ENCODE peak calls at places on chromosomes 1 and 21, in five cellular contexts. G is K562, H is GM12878, X is HCT116, C is NT2/D1. V is an unnamed sample.

GRCh38 chr1:36257375-36257767 is 33.1 kb downstream of the THRAP3 start:
- DNase-seq in G (peak), H (no peak), X (no peak), C (no peak), V (peak)

GRCh38 chr1:204545202-204545601 is 29.0 kb downstream of the MDM4 start:
- DNase-seq in G (no peak), H (no peak), X (no peak), C (no peak), V (no peak)

GRCh38 chr1:150961756-150962155 is 12.9 kb downstream of the CERS2 start:
- DNase-seq in G (no peak), H (no peak), X (no peak), C (no peak), V (no peak)

GRCh38 chr1:117633068-117633345 is 27.2 kb downstream of the TENT5C start:
- DNase-seq in G (no peak), H (no peak), X (no peak), C (no peak), V (no peak)

GRCh38 chr1:30413111-30413440 is 310.3 kb downstream of the MATN1 start:
- DNase-seq in G (no peak), H (no peak), X (no peak), C (no peak), V (no peak)

GRCh38 chr21:43764576-43765495 is 11.3 kb downstream of the CSTB start:
- DNase-seq in G (no peak), H (no peak), X (no peak), C (no peak), V (no peak)

GRCh38 chr1:197423006-197423405 is 155.0 kb downstream of the CRB1 start:
- DNase-seq in G (no peak), H (no peak), X (no peak), C (no peak), V (no peak)

GRCh38 chr1:226004396-226004795 is 5.3 kb upstream of the SDE2 start:
- DNase-seq in G (no peak), H (no peak), X (no peak), C (no peak), V (no peak)

GRCh38 chr1:59422921-59423575 is 126.2 kb downstream of the FGGY start:
- DNase-seq in G (no peak), H (no peak), X (no peak), C (no peak), V (peak)

GRCh38 chr1:184804220-184804619 is 49.6 kb upstream of the EDEM3 start:
- DNase-seq in G (no peak), H (no peak), X (no peak), C (no peak), V (no peak)

GRCh38 chr1:222880586-222880985 is 65.7 kb downstream of the DISP1 start:
- DNase-seq in G (no peak), H (no peak), X (peak), C (no peak), V (no peak)

GRCh38 chr1:158067651-158068050 is 74.2 kb downstream of the KIRREL1 start:
- DNase-seq in G (no peak), H (no peak), X (no peak), C (no peak), V (no peak)

GRCh38 chr1:202562443-202563060 is 147.7 kb downstream of the SYT2 start:
- DNase-seq in G (no peak), H (no peak), X (no peak), C (no peak), V (no peak)

GRCh38 chr1:33791251-33791650 is 72.6 kb upstream of the HMGB4 start:
- DNase-seq in G (no peak), H (no peak), X (no peak), C (no peak), V (no peak)

GRCh38 chr1:27349784-27350672 is 8.2 kb downstream of the SYTL1 start:
- DNase-seq in G (no peak), H (no peak), X (no peak), C (no peak), V (no peak)

GRCh38 chr1:82143108-82143833 is 342.5 kb downstream of the ADGRL2 start:
- DNase-seq in G (no peak), H (no peak), X (no peak), C (no peak), V (no peak)

GRCh38 chr1:162997499-162998285 is 71.5 kb upstream of the RGS4 start:
- DNase-seq in G (no peak), H (no peak), X (no peak), C (no peak), V (no peak)

GRCh38 chr1:41496080-41497055 is 11.9 kb upstream of the EDN2 start:
- DNase-seq in G (peak), H (no peak), X (peak), C (peak), V (peak)

GRCh38 chr21:28439246-28439645 is 553.4 kb downstream of the LTN1 start:
- DNase-seq in G (no peak), H (no peak), X (no peak), C (no peak), V (no peak)

GRCh38 chr1:974687-975328 is 7.1 kb downstream of the PERM1 start:
- DNase-seq in G (no peak), H (no peak), X (no peak), C (no peak), V (no peak)

GRCh38 chr1:182662121-182662890 is 22.1 kb downstream of the RGS8 start:
- DNase-seq in G (no peak), H (no peak), X (no peak), C (peak), V (no peak)
- TF ChIP-seq YY1 in G (no peak), H (no peak), X (no peak), C (peak), V (no peak)

GRCh38 chr1:22143065-22143514 is at the start of gene WNT4:
- DNase-seq in G (peak), H (no peak), X (no peak), C (no peak), V (no peak)
- TF ChIP-seq YY1 in G (no peak), H (no peak), X (no peak), C (no peak), V (no peak)

DNA sequence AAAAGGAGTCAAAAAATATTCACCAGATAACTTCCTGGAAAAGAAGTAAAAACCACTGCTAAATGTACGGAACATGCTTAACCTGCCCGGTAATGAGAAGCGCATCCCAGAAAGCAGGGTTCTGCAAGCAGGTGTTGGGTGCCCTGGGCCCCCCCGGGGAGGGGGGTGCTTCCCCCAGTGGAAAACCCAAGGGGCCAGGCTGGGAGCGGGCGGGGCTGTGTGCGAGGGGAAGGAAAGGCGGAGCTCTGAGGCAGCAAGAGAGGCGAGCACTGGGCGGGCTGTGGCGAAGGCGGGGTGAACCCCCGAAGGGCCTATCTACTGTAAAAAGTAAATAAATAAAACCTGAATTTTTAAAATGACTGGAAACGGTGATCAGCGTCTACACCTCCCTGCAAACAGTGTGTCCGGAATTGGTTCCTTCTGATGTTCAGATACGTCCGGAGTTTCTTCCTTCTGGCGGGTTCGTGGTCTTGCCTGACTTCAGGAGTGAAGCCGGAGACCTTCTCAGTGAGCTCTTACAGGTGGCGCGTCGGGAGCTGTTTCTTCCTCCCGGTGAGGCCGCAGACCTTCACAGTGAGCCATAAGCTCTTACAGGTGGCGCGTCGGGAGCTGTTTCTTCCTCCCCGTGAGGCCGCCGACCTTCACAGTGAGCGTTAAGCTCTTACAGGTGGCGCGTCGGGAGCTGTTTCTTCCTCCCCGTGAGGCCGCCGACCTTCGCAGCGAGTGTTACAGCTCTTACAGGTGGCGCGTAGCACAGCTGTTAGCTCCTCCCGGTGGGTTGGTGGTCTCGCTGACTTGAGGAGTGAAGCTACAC is 13.4 kb downstream of the FTCD start:
- DNase-seq in G (no peak), H (no peak), X (no peak), C (no peak), V (no peak)
- TF ChIP-seq YY1 in G (no peak), H (no peak), X (no peak), C (no peak), V (no peak)

GRCh38 chr1:238955934-238956333 is 430.4 kb upstream of the CHRM3 start:
- DNase-seq in G (no peak), H (no peak), X (no peak), C (no peak), V (no peak)
- TF ChIP-seq YY1 in G (no peak), H (no peak), X (no peak), C (no peak), V (no peak)

GRCh38 chr1:39995973-39996393 is 41.0 kb downstream of the MFSD2A start:
- DNase-seq in G (no peak), H (peak), X (no peak), C (no peak), V (no peak)
- TF ChIP-seq YY1 in G (no peak), H (no peak), X (no peak), C (no peak), V (no peak)

GRCh38 chr1:112465122-112465521 is 43.6 kb upstream of the WNT2B start:
- DNase-seq in G (no peak), H (no peak), X (no peak), C (no peak), V (no peak)
- TF ChIP-seq YY1 in G (no peak), H (no peak), X (no peak), C (no peak), V (no peak)

GRCh38 chr1:53966794-53967193 is 20.6 kb downstream of the LRRC42 start:
- DNase-seq in G (no peak), H (no peak), X (no peak), C (no peak), V (peak)

GRCh38 chr1:53968125-53968513 is 22.0 kb downstream of the LRRC42 start:
- DNase-seq in G (no peak), H (no peak), X (no peak), C (no peak), V (peak)

GRCh38 chr1:53975861-53976260 is 29.7 kb downstream of the LRRC42 start:
- DNase-seq in G (no peak), H (no peak), X (no peak), C (no peak), V (no peak)

GRCh38 chr1:53967409-53968124 is 21.4 kb downstream of the LRRC42 start:
- DNase-seq in G (no peak), H (no peak), X (no peak), C (no peak), V (peak)

DNA sequence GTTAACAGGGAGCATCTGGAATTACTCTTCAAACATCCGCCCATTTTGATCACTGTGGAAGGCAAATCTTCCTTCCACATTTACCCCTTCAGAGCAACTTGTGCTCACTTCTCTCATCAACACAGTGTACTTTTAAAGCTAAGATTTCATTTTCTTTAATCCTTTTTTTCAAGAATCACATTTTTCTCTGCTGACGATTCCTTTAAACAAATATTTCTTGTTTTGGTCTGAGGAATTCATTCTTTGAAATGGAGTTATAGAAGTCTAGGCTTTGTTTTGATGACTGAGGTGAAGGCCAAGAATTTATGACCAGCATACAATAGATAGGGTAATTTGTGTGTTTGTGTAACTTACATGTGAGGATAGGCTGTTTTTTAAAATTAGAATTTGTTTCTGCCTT is 25.6 kb downstream of the LRRC42 start:
- DNase-seq in G (no peak), H (no peak), X (no peak), C (no peak), V (no peak)
- TF ChIP-seq YY1 in G (no peak), H (no peak), X (no peak), C (no peak), V (no peak)

GRCh38 chr1:10903826-10904225 is 107.4 kb upstream of the CASZ1 start:
- DNase-seq in G (no peak), H (no peak), X (no peak), C (no peak), V (no peak)
- TF ChIP-seq YY1 in G (no peak), H (no peak), X (no peak), C (no peak), V (no peak)

DNA sequence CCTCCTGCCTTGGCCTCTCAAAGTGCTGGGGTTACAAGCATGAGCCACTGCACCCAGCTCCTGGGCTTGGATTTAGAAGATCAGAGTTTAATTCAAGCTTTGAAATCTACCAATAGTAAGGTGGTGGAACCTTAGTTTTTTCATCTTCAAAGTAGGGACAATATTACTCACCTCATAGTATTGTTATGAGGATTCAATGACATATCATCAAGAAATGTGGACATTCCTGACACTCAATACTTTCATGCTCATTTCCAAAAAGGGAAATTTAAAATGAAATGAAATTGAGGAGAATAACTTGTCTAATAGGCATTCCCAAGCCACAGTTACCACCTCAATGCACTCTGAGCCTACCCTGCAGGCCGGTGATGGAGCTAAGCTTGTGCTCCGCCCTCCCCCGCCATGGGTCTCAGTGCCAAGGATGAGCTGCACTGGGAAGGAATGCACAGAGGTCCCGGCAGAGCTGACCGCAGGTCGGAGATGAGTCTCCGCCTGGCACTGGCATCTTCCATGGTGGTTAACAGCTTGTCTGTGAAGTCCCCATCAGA is 56.5 kb upstream of the BCAR3 start:
- DNase-seq in G (no peak), H (no peak), X (peak), C (no peak), V (no peak)
- TF ChIP-seq YY1 in G (no peak), H (no peak), X (peak), C (no peak), V (no peak)

GRCh38 chr1:228082975-228083870 is 715 bp downstream of the ARF1 start:
- DNase-seq in G (peak), H (no peak), X (no peak), C (no peak), V (no peak)
- TF ChIP-seq YY1 in G (no peak), H (no peak), X (no peak), C (no peak), V (peak)

V was measured in HepG2.